ENCODE peak calls at places on chromosome 19, in six cellular contexts. N is substantia nigra; Q is ELF-1; U is AG08396; B is activated B cell treated with CpG ODN at 0.5 μM for 24 hours; M is activated naive CD4-positive, alpha-beta T cell. L is an unnamed sample.

GRCh38 chr19:18293642-18294466 is 12.4 kb upstream of the JUND start:
- DNase-seq in M (no peak), U (no peak), B (no peak), N (no peak), Q (peak), L (no peak)

GRCh38 chr19:8145969-8146368 is 3.4 kb downstream of the FBN3 start:
- DNase-seq in Q (peak), U (no peak), M (no peak), N (no peak), B (no peak), L (no peak)

GRCh38 chr19:3694361-3695123 is 5.7 kb downstream of the PIP5K1C start:
- DNase-seq in U (no peak), B (no peak), Q (no peak), N (no peak), M (no peak), L (no peak)

GRCh38 chr19:51365211-51366049 is 758 bp downstream of the ETFB start:
- DNase-seq in N (no peak), Q (peak), M (no peak), U (no peak), B (peak), L (peak)

GRCh38 chr19:5590151-5590864 is 22.6 kb upstream of the TINCR start:
- DNase-seq in Q (no peak), N (no peak), B (no peak), U (no peak), M (no peak), L (no peak)

GRCh38 chr19:49327878-49328544 is 3.0 kb upstream of the SLC6A16 start:
- DNase-seq in U (peak), N (no peak), Q (peak), M (no peak), B (no peak), L (no peak)

GRCh38 chr19:18603255-18603957 is 3.2 kb downstream of the CRLF1 start:
- DNase-seq in B (no peak), Q (peak), M (no peak), N (no peak), U (peak), L (no peak)

GRCh38 chr19:2640563-2641331 is 61.7 kb downstream of the GNG7 start:
- DNase-seq in Q (no peak), B (no peak), M (no peak), U (no peak), N (no peak), L (no peak)

GRCh38 chr19:11324079-11324661 is 15.3 kb downstream of the RAB3D start:
- DNase-seq in M (no peak), B (no peak), U (peak), Q (peak), N (no peak), L (peak)

GRCh38 chr19:6425732-6426686 is 1.4 kb upstream of the KHSRP start:
- DNase-seq in U (no peak), B (no peak), N (no peak), Q (no peak), M (no peak), L (no peak)

GRCh38 chr19:49805822-49806612 is 7.1 kb downstream of the FUZ start:
- DNase-seq in B (no peak), U (no peak), M (no peak), N (no peak), Q (no peak), L (no peak)

GRCh38 chr19:14432817-14433453 is at the start of gene PKN1:
- DNase-seq in U (peak), M (no peak), Q (no peak), N (no peak), B (peak), L (peak)

GRCh38 chr19:5262721-5263120 is 77.9 kb downstream of the PTPRS start:
- DNase-seq in M (no peak), N (no peak), Q (no peak), U (no peak), B (no peak), L (no peak)

GRCh38 chr19:48461651-48461981 is 6.2 kb downstream of the KCNJ14 start:
- DNase-seq in U (no peak), M (no peak), Q (no peak), B (no peak), N (no peak), L (no peak)

GRCh38 chr19:11963566-11964355 is 1.1 kb upstream of the ZNF763 start:
- DNase-seq in N (peak), M (peak), B (peak), U (peak), Q (peak), L (peak)

GRCh38 chr19:52566588-52566987 is 3.5 kb upstream of the ZNF701 start:
- DNase-seq in U (no peak), N (no peak), M (no peak), Q (no peak), B (no peak), L (no peak)

GRCh38 chr19:16804176-16804575 is 25.0 kb upstream of the SIN3B start:
- DNase-seq in N (no peak), U (no peak), M (no peak), B (no peak), Q (no peak), L (no peak)

GRCh38 chr19:12237143-12237839 is 57.4 kb downstream of the ZNF44 start:
- DNase-seq in M (no peak), Q (no peak), B (no peak), N (no peak), U (no peak), L (no peak)

GRCh38 chr19:13396256-13397080 is 109.8 kb downstream of the CACNA1A start:
- DNase-seq in N (no peak), Q (peak), U (peak), M (no peak), B (no peak), L (peak)

GRCh38 chr19:35495107-35496064 is 5.1 kb upstream of the KRTDAP start:
- DNase-seq in M (peak), B (peak), N (peak), U (peak), Q (peak), L (peak)

GRCh38 chr19:35555301-35556005 is 8.0 kb downstream of the ATP4A start:
- DNase-seq in Q (peak), N (no peak), B (no peak), M (no peak), U (peak), L (no peak)

GRCh38 chr19:45382426-45382825 is 12.1 kb upstream of the ERCC2 start:
- DNase-seq in U (no peak), M (no peak), B (no peak), Q (no peak), N (no peak), L (no peak)

GRCh38 chr19:16160943-16161560 is 12.3 kb downstream of the CIB3 start:
- DNase-seq in U (peak), Q (no peak), B (no peak), M (no peak), N (no peak), L (no peak)

GRCh38 chr19:1655131-1655981 is 2.9 kb upstream of the TCF3 start:
- DNase-seq in B (no peak), M (no peak), N (no peak), U (no peak), Q (no peak), L (no peak)